ENCODE peak calls at places on chromosomes 7 and 10, in five cellular contexts. One of them, this sample, is unnamed. For H3K36me3 and H3K4me1, the result is how much of the 10 kb centered on the place peaks cover.

GRCh38 chr10:101123085-101123814 is 7.8 kb upstream of the TLX1 start:
- DNase-seq in sigmoid colon: no peak
- DNase-seq in BE2C: peak
- DNase-seq in Caco-2: no peak
- DNase-seq in iPS DF 6.9: no peak
- DNase-seq in this sample: no peak

GRCh38 chr10:80407836-80408197 is 534 bp upstream of the PRXL2A start:
- DNase-seq in sigmoid colon: no peak
- DNase-seq in BE2C: no peak
- DNase-seq in Caco-2: peak
- DNase-seq in iPS DF 6.9: no peak
- DNase-seq in this sample: no peak

GRCh38 chr10:21292763-21293517 is 232.5 kb downstream of the SKIDA1 start:
- DNase-seq in sigmoid colon: peak
- DNase-seq in BE2C: peak
- DNase-seq in Caco-2: peak
- DNase-seq in iPS DF 6.9: no peak
- DNase-seq in this sample: no peak

GRCh38 chr10:3889961-3890522 is 105.0 kb upstream of the KLF6 start:
- DNase-seq in sigmoid colon: no peak
- DNase-seq in BE2C: no peak
- DNase-seq in Caco-2: peak
- DNase-seq in iPS DF 6.9: no peak
- DNase-seq in this sample: no peak

GRCh38 chr10:97726636-97727178 is 10.2 kb upstream of the ZFYVE27 start:
- DNase-seq in sigmoid colon: no peak
- DNase-seq in BE2C: no peak
- DNase-seq in Caco-2: peak
- DNase-seq in iPS DF 6.9: no peak
- DNase-seq in this sample: no peak

GRCh38 chr10:6171891-6172354 is 30.8 kb upstream of the PFKFB3 start:
- DNase-seq in sigmoid colon: peak
- DNase-seq in BE2C: no peak
- DNase-seq in Caco-2: no peak
- DNase-seq in iPS DF 6.9: no peak
- DNase-seq in this sample: no peak

GRCh38 chr7:100803398-100804161 is 23.7 kb downstream of the EPHB4 start:
- DNase-seq in sigmoid colon: peak
- DNase-seq in BE2C: peak
- DNase-seq in Caco-2: peak
- DNase-seq in iPS DF 6.9: no peak
- DNase-seq in this sample: no peak

GRCh38 chr10:104255244-104255981 is 721 bp downstream of the GSTO1 start:
- DNase-seq in sigmoid colon: no peak
- DNase-seq in BE2C: no peak
- DNase-seq in Caco-2: peak
- DNase-seq in iPS DF 6.9: no peak
- DNase-seq in this sample: no peak

GRCh38 chr7:123433665-123434064 is 100.7 kb downstream of the IQUB start:
- DNase-seq in sigmoid colon: no peak
- DNase-seq in BE2C: peak
- DNase-seq in Caco-2: no peak
- DNase-seq in iPS DF 6.9: no peak
- DNase-seq in this sample: no peak

GRCh38 chr10:79158402-79159097 is 89.8 kb downstream of the ZMIZ1 start:
- DNase-seq in sigmoid colon: no peak
- DNase-seq in BE2C: peak
- DNase-seq in Caco-2: no peak
- DNase-seq in iPS DF 6.9: no peak
- DNase-seq in this sample: no peak

GRCh38 chr10:116733566-116733965 is 8.8 kb downstream of the HSPA12A start:
- DNase-seq in sigmoid colon: no peak
- DNase-seq in BE2C: no peak
- DNase-seq in Caco-2: no peak
- DNase-seq in iPS DF 6.9: no peak
- DNase-seq in this sample: no peak

GRCh38 chr10:57962839-57963238 is 304.9 kb downstream of the IPMK start:
- DNase-seq in sigmoid colon: no peak
- DNase-seq in BE2C: no peak
- DNase-seq in Caco-2: no peak
- DNase-seq in iPS DF 6.9: no peak
- DNase-seq in this sample: no peak

GRCh38 chr10:69407621-69408301 is 9.0 kb downstream of the TACR2 start:
- DNase-seq in sigmoid colon: no peak
- DNase-seq in BE2C: peak
- DNase-seq in Caco-2: peak
- DNase-seq in iPS DF 6.9: no peak
- DNase-seq in this sample: no peak

GRCh38 chr10:122462533-122463465 is 1.4 kb downstream of the HTRA1 start:
- DNase-seq in sigmoid colon: peak
- DNase-seq in BE2C: no peak
- DNase-seq in Caco-2: no peak
- DNase-seq in iPS DF 6.9: no peak
- DNase-seq in this sample: no peak

GRCh38 chr7:27164381-27165088 is 802 bp downstream of the HOXA9 start:
- DNase-seq in sigmoid colon: peak
- DNase-seq in BE2C: no peak
- DNase-seq in Caco-2: peak
- DNase-seq in iPS DF 6.9: no peak
- DNase-seq in this sample: no peak

GRCh38 chr10:126892150-126892872 is 12.9 kb upstream of the DOCK1 start:
- DNase-seq in sigmoid colon: no peak
- DNase-seq in BE2C: no peak
- DNase-seq in Caco-2: no peak
- DNase-seq in iPS DF 6.9: no peak
- DNase-seq in this sample: no peak

GRCh38 chr10:50992972-50993766 is 81.1 kb upstream of the PRKG1 start:
- DNase-seq in sigmoid colon: no peak
- DNase-seq in BE2C: no peak
- DNase-seq in Caco-2: no peak
- DNase-seq in iPS DF 6.9: no peak
- DNase-seq in this sample: no peak

GRCh38 chr7:73740771-73741170 is 2.2 kb upstream of the ABHD11 start:
- DNase-seq in sigmoid colon: no peak
- DNase-seq in BE2C: no peak
- DNase-seq in Caco-2: no peak
- DNase-seq in iPS DF 6.9: no peak
- DNase-seq in this sample: no peak

GRCh38 chr7:55130079-55130476 is 111.3 kb downstream of the EGFR start:
- DNase-seq in sigmoid colon: no peak
- DNase-seq in BE2C: peak
- DNase-seq in Caco-2: no peak
- DNase-seq in iPS DF 6.9: no peak
- DNase-seq in this sample: no peak

GRCh38 chr10:13873201-13873600 is 286.4 kb downstream of the PRPF18 start:
- DNase-seq in sigmoid colon: no peak
- DNase-seq in BE2C: no peak
- DNase-seq in Caco-2: no peak
- DNase-seq in iPS DF 6.9: no peak
- DNase-seq in this sample: no peak

GRCh38 chr10:72736176-72736795 is 44.3 kb downstream of the MCU start:
- DNase-seq in sigmoid colon: no peak
- DNase-seq in BE2C: no peak
- DNase-seq in Caco-2: peak
- DNase-seq in iPS DF 6.9: no peak
- DNase-seq in this sample: no peak

GRCh38 chr10:67853512-67853911 is 15.5 kb upstream of the DNAJC12 start:
- DNase-seq in sigmoid colon: no peak
- DNase-seq in BE2C: no peak
- DNase-seq in Caco-2: no peak
- DNase-seq in iPS DF 6.9: no peak
- DNase-seq in this sample: no peak

GRCh38 chr10:46520381-46520780 is 36.1 kb downstream of the GPRIN2 start:
- DNase-seq in sigmoid colon: peak
- DNase-seq in BE2C: no peak
- DNase-seq in Caco-2: no peak
- DNase-seq in iPS DF 6.9: no peak
- DNase-seq in this sample: no peak

GRCh38 chr10:94006591-94007550 is 13.1 kb downstream of the PLCE1 start:
- DNase-seq in sigmoid colon: no peak
- DNase-seq in BE2C: no peak
- DNase-seq in Caco-2: peak
- DNase-seq in iPS DF 6.9: no peak
- DNase-seq in this sample: no peak

GRCh38 chr10:78981970-78982281 is 86.8 kb upstream of the ZMIZ1 start:
- DNase-seq in sigmoid colon: no peak
- DNase-seq in BE2C: no peak
- DNase-seq in Caco-2: no peak
- DNase-seq in iPS DF 6.9: no peak
- DNase-seq in this sample: no peak

GRCh38 chr7:77327932-77328628 is 88.1 kb downstream of the GSAP start:
- DNase-seq in sigmoid colon: peak
- DNase-seq in BE2C: no peak
- DNase-seq in Caco-2: no peak
- DNase-seq in iPS DF 6.9: no peak
- DNase-seq in this sample: peak

GRCh38 chr7:151761256-151761655 is 115.7 kb downstream of the PRKAG2 start:
- DNase-seq in sigmoid colon: no peak
- DNase-seq in BE2C: no peak
- DNase-seq in Caco-2: peak
- DNase-seq in iPS DF 6.9: no peak
- DNase-seq in this sample: no peak

GRCh38 chr10:86657011-86657395 is 2.7 kb downstream of the OPN4 start:
- DNase-seq in sigmoid colon: peak
- DNase-seq in BE2C: peak
- DNase-seq in Caco-2: no peak
- DNase-seq in iPS DF 6.9: no peak
- DNase-seq in this sample: no peak

DNA sequence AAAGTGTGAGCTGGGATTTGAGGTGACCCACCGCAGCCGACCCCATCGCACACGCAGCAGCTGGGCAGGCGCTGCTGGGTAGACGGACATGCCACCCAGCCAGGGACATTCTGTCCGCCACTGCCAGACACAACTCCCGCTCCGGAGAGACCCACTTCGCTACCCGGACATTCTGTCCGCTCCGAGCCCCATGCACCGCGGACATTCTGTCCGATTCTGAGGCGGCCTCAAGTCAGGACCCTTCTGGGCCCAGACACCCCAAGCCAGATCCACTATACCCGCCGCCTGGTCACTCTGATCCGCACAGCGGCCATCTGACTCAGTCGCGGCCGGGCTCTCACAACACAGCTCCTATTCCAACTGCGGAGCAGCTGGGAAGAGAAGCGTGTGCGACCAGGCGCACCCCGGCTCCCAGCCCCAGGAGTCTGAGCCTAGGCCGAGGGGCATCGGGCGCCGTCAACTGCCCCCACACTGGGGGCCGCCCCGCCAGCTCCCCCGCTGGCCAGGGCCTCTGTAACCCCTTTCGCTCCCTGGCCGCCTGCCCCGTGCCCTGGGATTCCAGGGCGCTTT is 760 bp downstream of the PITX3 start:
- DNase-seq in sigmoid colon: no peak
- DNase-seq in BE2C: no peak
- DNase-seq in Caco-2: no peak
- DNase-seq in iPS DF 6.9: no peak
- DNase-seq in this sample: no peak
- H3K4me3 ChIP-seq in sigmoid colon: peak
- H3K4me3 ChIP-seq in BE2C: no peak
- H3K4me3 ChIP-seq in Caco-2: peak
- H3K4me3 ChIP-seq in iPS DF 6.9: no peak
- H3K4me3 ChIP-seq in this sample: no peak

GRCh38 chr10:15136129-15136726 is 32.3 kb downstream of the NMT2 start:
- DNase-seq in sigmoid colon: no peak
- DNase-seq in BE2C: no peak
- DNase-seq in Caco-2: no peak
- DNase-seq in iPS DF 6.9: no peak
- DNase-seq in this sample: no peak

GRCh38 chr10:15136960-15137359 is 31.5 kb downstream of the NMT2 start:
- DNase-seq in sigmoid colon: no peak
- DNase-seq in BE2C: no peak
- DNase-seq in Caco-2: no peak
- DNase-seq in iPS DF 6.9: no peak
- DNase-seq in this sample: no peak

GRCh38 chr10:15131330-15131729 is 34.2 kb downstream of the RPP38 start:
- DNase-seq in sigmoid colon: no peak
- DNase-seq in BE2C: no peak
- DNase-seq in Caco-2: no peak
- DNase-seq in iPS DF 6.9: no peak
- DNase-seq in this sample: no peak
- H3K36me3 ChIP-seq in sigmoid colon: under half
- H3K36me3 ChIP-seq in BE2C: under half
- H3K36me3 ChIP-seq in Caco-2: under half
- H3K36me3 ChIP-seq in iPS DF 6.9: under half
- H3K36me3 ChIP-seq in this sample: under half

GRCh38 chr7:131606346-131607290 is 50.2 kb upstream of the PODXL start:
- DNase-seq in sigmoid colon: no peak
- DNase-seq in BE2C: no peak
- DNase-seq in Caco-2: peak
- DNase-seq in iPS DF 6.9: no peak
- DNase-seq in this sample: no peak
- H3K4me1 ChIP-seq in sigmoid colon: under half
- H3K4me1 ChIP-seq in BE2C: under half
- H3K4me1 ChIP-seq in Caco-2: half or more
- H3K4me1 ChIP-seq in iPS DF 6.9: under half
- H3K4me1 ChIP-seq in this sample: under half

GRCh38 chr10:118459642-118460193 is 117.6 kb upstream of the FAM204A start:
- DNase-seq in sigmoid colon: peak
- DNase-seq in BE2C: peak
- DNase-seq in Caco-2: peak
- DNase-seq in iPS DF 6.9: peak
- DNase-seq in this sample: peak

GRCh38 chr10:118457824-118458428 is 115.8 kb upstream of the FAM204A start:
- DNase-seq in sigmoid colon: no peak
- DNase-seq in BE2C: no peak
- DNase-seq in Caco-2: peak
- DNase-seq in iPS DF 6.9: no peak
- DNase-seq in this sample: no peak

GRCh38 chr10:118463740-118464139 is 121.6 kb upstream of the FAM204A start:
- DNase-seq in sigmoid colon: no peak
- DNase-seq in BE2C: no peak
- DNase-seq in Caco-2: no peak
- DNase-seq in iPS DF 6.9: no peak
- DNase-seq in this sample: no peak

GRCh38 chr10:118455181-118455695 is 113.1 kb upstream of the FAM204A start:
- DNase-seq in sigmoid colon: no peak
- DNase-seq in BE2C: no peak
- DNase-seq in Caco-2: no peak
- DNase-seq in iPS DF 6.9: no peak
- DNase-seq in this sample: no peak

DNA sequence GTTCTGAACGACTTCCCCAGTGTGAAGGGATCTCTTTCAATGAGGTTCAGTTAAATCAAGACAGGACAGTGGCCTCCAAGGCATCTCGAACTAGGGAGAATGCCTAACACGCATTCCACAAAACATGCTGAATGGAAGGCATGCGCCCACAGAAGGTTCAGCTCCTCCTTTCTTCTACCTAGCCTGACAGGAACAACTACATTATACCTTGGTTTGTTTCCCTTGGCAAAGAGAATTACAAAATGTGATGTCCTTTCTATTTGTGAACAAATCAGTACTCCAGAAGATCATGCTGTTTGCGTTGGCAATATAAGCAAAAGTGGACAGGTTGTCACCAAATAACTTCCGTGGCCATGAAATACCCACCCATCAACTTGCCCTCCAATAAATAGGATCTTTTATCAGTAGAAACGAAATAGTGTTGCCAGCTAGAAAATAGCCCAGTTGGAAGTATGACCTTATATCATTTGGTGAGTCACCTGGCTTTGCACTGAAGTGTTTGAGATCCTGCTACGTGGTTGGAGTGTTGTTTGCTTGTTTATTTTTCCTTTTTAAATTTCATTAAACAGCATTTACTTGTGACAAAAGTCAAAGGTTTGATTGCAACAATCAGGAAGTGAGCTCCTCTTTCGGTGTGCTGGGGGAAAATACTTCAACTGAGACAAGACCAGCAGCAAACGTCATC is 117.0 kb upstream of the FAM204A start:
- DNase-seq in sigmoid colon: no peak
- DNase-seq in BE2C: no peak
- DNase-seq in Caco-2: no peak
- DNase-seq in iPS DF 6.9: no peak
- DNase-seq in this sample: no peak
- H3K4me3 ChIP-seq in sigmoid colon: no peak
- H3K4me3 ChIP-seq in BE2C: no peak
- H3K4me3 ChIP-seq in Caco-2: no peak
- H3K4me3 ChIP-seq in iPS DF 6.9: no peak
- H3K4me3 ChIP-seq in this sample: peak